ENCODE peak calls at places on chromosome 1, in seven cellular contexts. A is neuronal stem cell, Q is HCT116, U is OCI-LY7, D is PC-3, W is mesendoderm, V is fibroblast of lung. I is an unnamed sample.

GRCh38 chr1:244826712-244827111 is 8.7 kb upstream of the COX20 start:
- DNase-seq in A (no peak), Q (no peak), U (no peak), D (peak), W (no peak), V (no peak), I (no peak)

GRCh38 chr1:198165927-198166647 is 9.3 kb downstream of the NEK7 start:
- DNase-seq in A (peak), Q (no peak), U (no peak), D (no peak), W (no peak), V (no peak), I (peak)

GRCh38 chr1:116152577-116152943 is 41.4 kb downstream of the MAB21L3 start:
- DNase-seq in A (no peak), Q (no peak), U (no peak), D (no peak), W (no peak), V (no peak), I (no peak)

GRCh38 chr1:20139776-20140612 is 871 bp downstream of the PLA2G2F start:
- DNase-seq in A (no peak), Q (no peak), U (no peak), D (peak), W (no peak), V (no peak), I (no peak)

GRCh38 chr1:205458777-205459566 is 3.1 kb upstream of the BLACAT1 start:
- DNase-seq in A (no peak), Q (no peak), U (peak), D (peak), W (peak), V (peak), I (peak)

GRCh38 chr1:51442616-51443015 is 76.5 kb downstream of the EPS15 start:
- DNase-seq in A (no peak), Q (no peak), U (no peak), D (no peak), W (no peak), V (no peak), I (no peak)

GRCh38 chr1:145960468-145961108 is 2.8 kb upstream of the LIX1L start:
- DNase-seq in A (peak), Q (no peak), U (no peak), D (peak), W (peak), V (peak), I (peak)

GRCh38 chr1:165173818-165174217 is 182.7 kb downstream of the LMX1A start:
- DNase-seq in A (no peak), Q (no peak), U (no peak), D (no peak), W (no peak), V (no peak), I (no peak)

GRCh38 chr1:209756608-209757445 is 974 bp downstream of the TRAF3IP3 start:
- DNase-seq in A (no peak), Q (no peak), U (peak), D (no peak), W (no peak), V (no peak), I (peak)

GRCh38 chr1:59669752-59670312 is 144.9 kb upstream of the HOOK1 start:
- DNase-seq in A (peak), Q (no peak), U (no peak), D (no peak), W (peak), V (peak), I (no peak)

GRCh38 chr1:116921301-116921885 is 11.7 kb downstream of the PTGFRN start:
- DNase-seq in A (no peak), Q (no peak), U (no peak), D (no peak), W (no peak), V (no peak), I (no peak)

GRCh38 chr1:56584910-56585528 is 5.7 kb upstream of the PLPP3 start:
- DNase-seq in A (peak), Q (peak), U (peak), D (peak), W (peak), V (peak), I (peak)

GRCh38 chr1:42427240-42427639 is 28.6 kb downstream of the ZMYND12 start:
- DNase-seq in A (no peak), Q (no peak), U (no peak), D (peak), W (peak), V (no peak), I (no peak)

GRCh38 chr1:88080875-88081274 is 603.2 kb upstream of the PKN2 start:
- DNase-seq in A (no peak), Q (no peak), U (no peak), D (peak), W (no peak), V (no peak), I (no peak)

GRCh38 chr1:200891774-200892157 is 2.9 kb upstream of the INAVA start:
- DNase-seq in A (peak), Q (no peak), U (no peak), D (peak), W (peak), V (no peak), I (no peak)

GRCh38 chr1:110380667-110381283 is 10.1 kb downstream of the SLC16A4 start:
- DNase-seq in A (no peak), Q (no peak), U (peak), D (no peak), W (no peak), V (no peak), I (no peak)

GRCh38 chr1:2438038-2438437 is 25.7 kb upstream of the PEX10 start:
- DNase-seq in A (no peak), Q (no peak), U (no peak), D (peak), W (no peak), V (no peak), I (no peak)

GRCh38 chr1:228037401-228038386 is 30.9 kb downstream of the WNT3A start:
- DNase-seq in A (peak), Q (no peak), U (no peak), D (no peak), W (peak), V (peak), I (no peak)

GRCh38 chr1:207058878-207059867 is 6.1 kb downstream of the PFKFB2 start:
- DNase-seq in A (no peak), Q (no peak), U (peak), D (no peak), W (peak), V (no peak), I (no peak)

GRCh38 chr1:232875536-232875935 is 70.3 kb downstream of the MAP10 start:
- DNase-seq in A (no peak), Q (no peak), U (no peak), D (no peak), W (no peak), V (no peak), I (no peak)

GRCh38 chr1:117562581-117563491 is 43.0 kb upstream of the TENT5C start:
- DNase-seq in A (no peak), Q (no peak), U (no peak), D (peak), W (no peak), V (no peak), I (peak)

DNA sequence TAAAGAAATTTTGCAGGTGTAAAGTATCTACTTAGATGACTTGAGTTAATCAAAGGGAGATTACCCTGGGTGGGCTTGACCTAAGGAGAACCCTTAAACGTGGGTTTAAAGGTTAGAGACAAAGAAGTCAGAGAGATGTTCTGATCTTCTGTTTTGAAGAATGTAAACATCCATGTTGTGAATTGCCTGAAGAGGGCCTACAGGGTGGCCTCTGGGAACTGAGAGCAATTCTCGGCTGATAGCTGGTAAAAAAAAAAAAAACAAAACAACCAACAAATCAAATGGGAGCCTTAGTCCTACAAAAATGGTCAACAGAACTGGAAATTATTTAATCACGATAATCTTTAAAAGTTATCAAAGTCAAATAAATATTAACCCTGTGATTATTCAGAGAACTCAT is 89.4 kb upstream of the BCL10 start:
- DNase-seq in A (no peak), Q (no peak), U (no peak), D (no peak), W (no peak), V (no peak), I (no peak)
- H3K4me2 ChIP-seq in A (no peak), Q (no peak), U (no peak), D (no peak), W (no peak), V (no peak), I (no peak)

GRCh38 chr1:99738858-99739465 is 27.5 kb downstream of the FRRS1 start:
- DNase-seq in A (no peak), Q (no peak), U (no peak), D (no peak), W (no peak), V (no peak), I (no peak)
- H3K4me2 ChIP-seq in A (no peak), Q (no peak), U (no peak), D (no peak), W (no peak), V (no peak), I (no peak)

GRCh38 chr1:3668585-3669300 is 16.4 kb downstream of the TP73 start:
- DNase-seq in A (no peak), Q (peak), U (no peak), D (peak), W (peak), V (no peak), I (no peak)
- H3K4me2 ChIP-seq in A (no peak), Q (peak), U (no peak), D (peak), W (no peak), V (no peak), I (no peak)

GRCh38 chr1:38839363-38839762 is 20.2 kb downstream of the RRAGC start:
- DNase-seq in A (no peak), Q (no peak), U (no peak), D (no peak), W (no peak), V (no peak), I (no peak)
- H3K4me2 ChIP-seq in A (no peak), Q (no peak), U (no peak), D (no peak), W (no peak), V (no peak), I (no peak)